ENCODE peak calls at places on chromosomes 5 and 9, in seven cellular contexts. M, J, B, U, L, O and E are unnamed samples.
A peak's percentile ranks its signal among the peaks of the same experiment; 100 is the strongest.

GRCh38 chr5:63820557-63820956 is 141.7 kb downstream of the HTR1A start:
- DNase-seq in L (no peak), M (no peak), U (no peak), J (no peak), O (no peak), B (peak; percentile 34), E (no peak)

GRCh38 chr5:43039468-43040286 is 442 bp downstream of the ANXA2R start:
- DNase-seq in J (peak; percentile 82), L (peak; percentile 76), B (peak; percentile 58), M (no peak), O (peak; percentile 69), U (peak; percentile 83), E (peak; percentile 84)

GRCh38 chr5:5341531-5342292 is 80.8 kb upstream of the ICE1 start:
- DNase-seq in M (no peak), L (no peak), U (peak; percentile 79), O (no peak), B (no peak), J (no peak), E (no peak)

GRCh38 chr9:35962126-35962906 is 4.4 kb upstream of the OR2S2 start:
- DNase-seq in J (no peak), M (peak; percentile 58), L (no peak), O (no peak), U (peak; percentile 77), B (no peak), E (no peak)

GRCh38 chr9:133127340-133127981 is 6.4 kb upstream of the RALGDS start:
- DNase-seq in U (peak; percentile 58), B (no peak), M (no peak), J (peak; percentile 57), L (no peak), O (peak; percentile 33), E (peak; percentile 81)

GRCh38 chr5:81986126-81986525 is 14.3 kb downstream of the ATG10 start:
- DNase-seq in U (no peak), L (no peak), B (no peak), M (no peak), O (no peak), J (no peak), E (no peak)

GRCh38 chr9:76255781-76256455 is 138.3 kb downstream of the RFK start:
- DNase-seq in U (peak; percentile 96), M (no peak), J (no peak), O (no peak), B (no peak), L (peak; percentile 3), E (peak; percentile 22)

GRCh38 chr5:129135633-129136032 is 41.1 kb downstream of the ISOC1 start:
- DNase-seq in B (no peak), U (no peak), M (no peak), J (peak; percentile 22), L (no peak), O (no peak), E (no peak)

GRCh38 chr9:83431470-83432060 is 106.6 kb downstream of the FRMD3 start:
- DNase-seq in L (no peak), O (no peak), J (no peak), B (no peak), U (no peak), M (peak; percentile 16), E (peak; percentile 77)

GRCh38 chr9:16236882-16237281 is 633.6 kb downstream of the BNC2 start:
- DNase-seq in L (no peak), J (no peak), B (no peak), O (no peak), M (no peak), U (peak; percentile 80), E (no peak)

GRCh38 chr9:114078021-114078780 is at the start of gene AMBP:
- DNase-seq in J (no peak), B (no peak), L (no peak), M (no peak), O (no peak), U (peak; percentile 7), E (no peak)

GRCh38 chr5:61362796-61363364 is 30.8 kb downstream of the ZSWIM6 start:
- DNase-seq in L (no peak), O (no peak), M (no peak), B (peak; percentile 23), U (peak; percentile 20), J (peak; percentile 19), E (no peak)

GRCh38 chr9:114387678-114388431 is at the start of gene AKNA:
- DNase-seq in M (no peak), O (peak; percentile 87), B (peak; percentile 88), J (peak; percentile 90), L (peak; percentile 79), U (peak; percentile 60), E (peak; percentile 52)

GRCh38 chr9:81844131-81844567 is 84.1 kb upstream of the SPATA31D4 start:
- DNase-seq in L (no peak), B (no peak), M (peak; percentile 28), U (no peak), O (no peak), J (no peak), E (no peak)

GRCh38 chr9:113581865-113582697 is 118.6 kb downstream of the RGS3 start:
- DNase-seq in J (peak; percentile 93), O (peak; percentile 81), U (peak; percentile 53), L (peak; percentile 88), B (no peak), M (no peak), E (peak; percentile 40)

GRCh38 chr5:1540166-1540565 is 16.4 kb upstream of the LPCAT1 start:
- DNase-seq in O (no peak), J (no peak), M (no peak), L (no peak), U (no peak), B (no peak), E (no peak)

GRCh38 chr5:154765396-154765925 is 10.3 kb downstream of the LARP1 start:
- DNase-seq in L (no peak), J (no peak), U (no peak), M (no peak), O (no peak), B (no peak), E (no peak)

GRCh38 chr9:70355801-70356200 is 58.7 kb downstream of the KLF9 start:
- DNase-seq in M (no peak), J (no peak), U (no peak), O (no peak), L (no peak), B (no peak), E (no peak)

GRCh38 chr9:27524236-27524635 is at the start of gene IFNK:
- DNase-seq in J (no peak), L (no peak), M (no peak), U (no peak), O (no peak), B (no peak), E (no peak)